ENCODE peak calls at places on chromosomes 7 and 10, in five cellular contexts. I is esophagus muscularis mucosa, S is stomach, A is sigmoid colon, G is SK-N-SH. P is an unnamed sample.
A peak's percentile ranks its signal among the peaks of the same experiment; 100 is the strongest.

GRCh38 chr7:6160191-6160623 is 112.2 kb downstream of the CYTH3 start:
- DNase-seq in I (no peak), S (peak; percentile 51), A (peak; percentile 92), G (peak; percentile 96), P (no peak)

GRCh38 chr10:340646-341045 is 205.4 kb downstream of the ZMYND11 start:
- DNase-seq in I (no peak), S (no peak), A (no peak), G (no peak), P (peak; percentile 38)

GRCh38 chr7:36949711-36950600 is 225.7 kb upstream of the AOAH start:
- DNase-seq in I (no peak), S (no peak), A (peak; percentile 66), G (no peak), P (no peak)

GRCh38 chr7:27868117-27868516 is 128.2 kb downstream of the TAX1BP1 start:
- DNase-seq in I (no peak), S (no peak), A (no peak), G (no peak), P (peak; percentile 71)

GRCh38 chr7:111312966-111313365 is 222.0 kb downstream of the LRRN3 start:
- DNase-seq in I (no peak), S (no peak), A (no peak), G (no peak), P (no peak)

GRCh38 chr10:133592716-133593115 is 27.3 kb upstream of the SYCE1 start:
- DNase-seq in I (peak; percentile 88), S (no peak), A (no peak), G (no peak), P (no peak)

GRCh38 chr7:131042269-131043160 is 285.2 kb upstream of the MKLN1 start:
- DNase-seq in I (no peak), S (no peak), A (no peak), G (no peak), P (no peak)

GRCh38 chr7:22241805-22242390 is 115.1 kb downstream of the RAPGEF5 start:
- DNase-seq in I (no peak), S (no peak), A (no peak), G (no peak), P (no peak)

GRCh38 chr10:30980951-30981616 is 50.6 kb downstream of the ZNF438 start:
- DNase-seq in I (no peak), S (peak; percentile 78), A (peak; percentile 91), G (no peak), P (peak; percentile 83)

GRCh38 chr7:109873296-109873695 is 1217.6 kb upstream of the LRRN3 start:
- DNase-seq in I (no peak), S (peak; percentile 33), A (no peak), G (no peak), P (no peak)

GRCh38 chr10:86759073-86759672 is 2.8 kb downstream of the BMPR1A start:
- DNase-seq in I (no peak), S (no peak), A (no peak), G (no peak), P (no peak)
- TF ChIP-seq EP300 in I (no peak), S (no peak), A (no peak), G (no peak), P (no peak)

GRCh38 chr10:11045995-11046394 is 28.3 kb downstream of the CELF2 start:
- DNase-seq in I (no peak), S (no peak), A (no peak), G (no peak), P (no peak)
- H3K4me3 ChIP-seq in I (no peak overlapping the region), S (no peak overlapping the region), A (no peak overlapping the region), G (no peak overlapping the region), P (peak overlapping the region; percentile 9)

DNA sequence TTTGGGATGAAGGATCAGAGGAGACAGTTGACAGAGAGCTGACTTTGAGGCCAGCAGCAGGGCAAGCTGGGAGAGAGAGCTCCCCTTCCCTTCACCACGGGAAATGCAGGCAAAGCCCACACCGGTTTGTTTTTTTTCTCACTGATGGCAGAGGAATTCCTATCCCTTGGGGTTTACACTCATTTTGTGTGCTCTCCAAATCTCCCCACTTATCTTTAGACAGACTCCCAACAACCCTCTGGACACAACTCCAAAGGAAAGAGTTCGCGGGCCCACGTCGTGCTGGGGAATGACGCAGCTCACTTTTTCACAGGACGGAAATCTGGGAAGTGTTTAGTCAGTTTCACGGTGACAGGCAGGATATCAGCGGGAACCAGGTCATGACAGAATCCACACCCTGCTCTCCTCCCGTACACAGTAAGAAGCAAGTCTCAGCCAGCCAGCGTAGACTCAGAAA is 68.3 kb upstream of the FAM171A1 start:
- DNase-seq in I (no peak), S (no peak), A (peak; percentile 70), G (peak; percentile 51), P (no peak)
- TF ChIP-seq POLR2AphosphoS5 in I (peak; percentile 14), S (no peak), A (no peak), G (no peak), P (no peak)

GRCh38 chr10:114492351-114493037 is 88.2 kb upstream of the AFAP1L2 start:
- DNase-seq in I (no peak), S (no peak), A (no peak), G (no peak), P (no peak)
- TF ChIP-seq EP300 in I (no peak), S (no peak), A (no peak), G (no peak), P (no peak)

GRCh38 chr10:23343591-23344225 is 889 bp downstream of the C10orf67 start:
- DNase-seq in I (peak; percentile 88), S (peak; percentile 52), A (peak; percentile 75), G (peak; percentile 79), P (no peak)
- H3K4me3 ChIP-seq in I (peak overlapping the region; percentile 68), S (peak overlapping the region; percentile 48), A (peak overlapping the region; percentile 57), G (peak overlapping the region; percentile 59), P (peak overlapping the region; percentile 63)

GRCh38 chr7:51613911-51614344 is 297.3 kb upstream of the COBL start:
- DNase-seq in I (no peak), S (no peak), A (peak; percentile 67), G (no peak), P (no peak)
- TF ChIP-seq POLR2AphosphoS5 in I (no peak), S (no peak), A (no peak), G (no peak), P (no peak)